ENCODE peak calls at places on chromosomes 7 and 10, in nine cellular contexts. W is DND-41, A is choroid plexus epithelial cell, V is pancreas, Z is thoracic aorta, H is transverse colon, D is GM12865, K is psoas muscle, N is heart right ventricle. F is an unnamed sample.

GRCh38 chr10:43140414-43140813 is 2.2 kb downstream of the CSGALNACT2 start:
- DNase-seq in W (no peak), A (peak; percentile 95), V (no peak), Z (no peak), H (no peak), D (peak; percentile 74), K (no peak), N (no peak), F (no peak)

GRCh38 chr10:72455889-72456588 is 101.3 kb upstream of the DNAJB12 start:
- DNase-seq in W (no peak), A (peak; percentile 14), V (no peak), Z (no peak), H (no peak), D (no peak), K (no peak), N (no peak), F (no peak)

GRCh38 chr7:25949672-25950487 is 202.1 kb upstream of the NFE2L3 start:
- DNase-seq in W (no peak), A (no peak), V (peak; percentile 84), Z (no peak), H (peak; percentile 65), D (peak; percentile 75), K (no peak), N (no peak), F (no peak)

GRCh38 chr7:104878577-104878976 is 135.4 kb upstream of the KMT2E start:
- DNase-seq in W (no peak), A (no peak), V (no peak), Z (no peak), H (no peak), D (peak; percentile 82), K (no peak), N (no peak), F (no peak)

GRCh38 chr7:5549096-5549896 is 125.7 kb upstream of the TNRC18 start:
- DNase-seq in W (no peak), A (peak; percentile 44), V (no peak), Z (no peak), H (peak; percentile 90), D (peak; percentile 24), K (peak; percentile 65), N (no peak), F (no peak)

GRCh38 chr10:30186371-30186875 is 127.0 kb upstream of the JCAD start:
- DNase-seq in W (no peak), A (no peak), V (no peak), Z (no peak), H (peak; percentile 12), D (peak; percentile 47), K (no peak), N (no peak), F (no peak)

GRCh38 chr10:72802291-72803118 is 91.0 kb upstream of the OIT3 start:
- DNase-seq in W (no peak), A (peak; percentile 73), V (no peak), Z (no peak), H (no peak), D (peak; percentile 5), K (no peak), N (no peak), F (no peak)

GRCh38 chr7:7554647-7555575 is 11.8 kb upstream of the MIOS start:
- DNase-seq in W (no peak), A (no peak), V (no peak), Z (no peak), H (no peak), D (no peak), K (peak; percentile 65), N (no peak), F (no peak)

GRCh38 chr7:83677180-83677866 is 28.4 kb upstream of the SEMA3E start:
- DNase-seq in W (no peak), A (peak; percentile 95), V (no peak), Z (no peak), H (no peak), D (no peak), K (no peak), N (no peak), F (no peak)

GRCh38 chr10:119301397-119301796 is 94.0 kb downstream of the GRK5 start:
- DNase-seq in W (peak; percentile 83), A (no peak), V (no peak), Z (no peak), H (peak; percentile 40), D (peak; percentile 44), K (no peak), N (no peak), F (peak; percentile 60)

GRCh38 chr10:10545771-10546170 is 471.9 kb upstream of the CELF2 start:
- DNase-seq in W (no peak), A (no peak), V (no peak), Z (no peak), H (no peak), D (no peak), K (no peak), N (no peak), F (no peak)

GRCh38 chr7:126005064-126005463 is 1075.4 kb upstream of the POT1 start:
- DNase-seq in W (no peak), A (no peak), V (no peak), Z (no peak), H (no peak), D (no peak), K (no peak), N (no peak), F (no peak)

GRCh38 chr10:54133201-54133600 is 667.8 kb downstream of the PCDH15 start:
- DNase-seq in W (no peak), A (no peak), V (no peak), Z (no peak), H (no peak), D (no peak), K (no peak), N (no peak), F (no peak)

GRCh38 chr7:69739182-69739581 is 140.9 kb downstream of the AUTS2 start:
- DNase-seq in W (peak; percentile 56), A (no peak), V (no peak), Z (no peak), H (no peak), D (peak; percentile 92), K (no peak), N (no peak), F (no peak)

GRCh38 chr7:79434867-79435266 is 18.6 kb downstream of the MAGI2 start:
- DNase-seq in W (no peak), A (peak; percentile 47), V (no peak), Z (no peak), H (no peak), D (no peak), K (no peak), N (no peak), F (no peak)

GRCh38 chr10:49140306-49141175 is 6.7 kb upstream of the FAM170B start:
- DNase-seq in W (no peak), A (no peak), V (no peak), Z (no peak), H (no peak), D (no peak), K (no peak), N (no peak), F (no peak)

GRCh38 chr10:21962362-21962761 is 41.2 kb downstream of the DNAJC1 start:
- DNase-seq in W (no peak), A (no peak), V (no peak), Z (no peak), H (no peak), D (no peak), K (no peak), N (no peak), F (no peak)

GRCh38 chr7:130141161-130141857 is 63.9 kb downstream of the TMEM209 start:
- DNase-seq in W (no peak), A (peak; percentile 86), V (peak; percentile 82), Z (no peak), H (peak; percentile 81), D (no peak), K (peak; percentile 80), N (peak; percentile 56), F (no peak)

GRCh38 chr10:119449760-119450461 is 92.6 kb downstream of the RGS10 start:
- DNase-seq in W (no peak), A (peak; percentile 95), V (no peak), Z (peak; percentile 89), H (no peak), D (peak; percentile 39), K (peak; percentile 90), N (peak; percentile 58), F (no peak)

GRCh38 chr10:99621454-99622246 is 1.4 kb upstream of the SLC25A28 start:
- DNase-seq in W (no peak), A (no peak), V (no peak), Z (no peak), H (no peak), D (no peak), K (no peak), N (no peak), F (no peak)
- TF ChIP-seq CTCF in W (no peak), A (no peak), V (no peak), Z (no peak), H (no peak), D (no peak), K (no peak), N (no peak), F (no peak)

GRCh38 chr7:3073763-3074460 is 30.2 kb upstream of the CARD11 start:
- DNase-seq in W (no peak), A (no peak), V (peak; percentile 18), Z (no peak), H (no peak), D (no peak), K (no peak), N (no peak), F (no peak)
- TF ChIP-seq CTCF in W (no peak), A (no peak), V (no peak), Z (no peak), H (no peak), D (no peak), K (no peak), N (no peak), F (no peak)

GRCh38 chr10:124534231-124534798 is 72.7 kb downstream of the LHPP start:
- DNase-seq in W (no peak), A (peak; percentile 65), V (no peak), Z (no peak), H (peak; percentile 58), D (peak; percentile 38), K (peak; percentile 74), N (no peak), F (peak; percentile 70)
- TF ChIP-seq CTCF in W (peak; percentile 22), A (peak; percentile 79), V (no peak), Z (no peak), H (peak; percentile 58), D (peak; percentile 32), K (peak; percentile 27), N (no peak), F (peak; percentile 38)

GRCh38 chr7:71776726-71777125 is 635.4 kb downstream of the CALN1 start:
- DNase-seq in W (no peak), A (no peak), V (no peak), Z (no peak), H (no peak), D (no peak), K (no peak), N (no peak), F (no peak)

GRCh38 chr7:71772783-71773182 is 639.4 kb downstream of the CALN1 start:
- DNase-seq in W (peak; percentile 49), A (no peak), V (no peak), Z (no peak), H (no peak), D (no peak), K (no peak), N (no peak), F (no peak)

GRCh38 chr7:71780282-71780681 is 631.9 kb downstream of the CALN1 start:
- DNase-seq in W (no peak), A (no peak), V (no peak), Z (no peak), H (no peak), D (no peak), K (no peak), N (no peak), F (no peak)

GRCh38 chr7:71777278-71777677 is 634.9 kb downstream of the CALN1 start:
- DNase-seq in W (no peak), A (no peak), V (no peak), Z (no peak), H (no peak), D (no peak), K (no peak), N (no peak), F (no peak)

GRCh38 chr7:71775648-71776047 is 636.5 kb downstream of the CALN1 start:
- DNase-seq in W (no peak), A (no peak), V (no peak), Z (no peak), H (no peak), D (no peak), K (no peak), N (no peak), F (no peak)
- TF ChIP-seq CTCF in W (no peak), A (no peak), V (no peak), Z (no peak), H (no peak), D (no peak), K (no peak), N (no peak), F (no peak)

F was measured in CD14-positive monocyte.